ENCODE peak calls at places on chromosomes 4 and X, in six cellular contexts. N is BJ; B is posterior cingulate gyrus; Q is LoVo; E is stimulated activated CD8-positive, alpha-beta memory T cell treated with anti-CD3 and anti-CD28 coated beads, Interleukin-15, amount 100 ng/mL, for 48 hours; A is activated gamma-delta T cell treated with Interleukin-2 at 50 U/mL for 16 hours. W is an unnamed sample.

GRCh38 chrX:37781808-37782207 is 1.9 kb downstream of the CYBB start:
- DNase-seq in N (no peak), B (no peak), Q (no peak), E (no peak), A (no peak), W (no peak)

GRCh38 chr4:49516796-49517195 is 530.7 kb downstream of the CWH43 start:
- DNase-seq in N (no peak), B (no peak), Q (no peak), E (no peak), A (no peak), W (no peak)

GRCh38 chr4:100379583-100380105 is 138.2 kb downstream of the EMCN start:
- DNase-seq in N (no peak), B (no peak), Q (peak), E (no peak), A (no peak), W (no peak)

GRCh38 chrX:9878141-9878875 is 88.8 kb upstream of the CLDN34 start:
- DNase-seq in N (no peak), B (no peak), Q (no peak), E (no peak), A (no peak), W (no peak)

GRCh38 chrX:7179446-7179845 is 31.5 kb upstream of the PUDP start:
- DNase-seq in N (no peak), B (no peak), Q (no peak), E (no peak), A (no peak), W (no peak)

GRCh38 chrX:19875051-19875432 is 12.4 kb downstream of the SH3KBP1 start:
- DNase-seq in N (no peak), B (no peak), Q (no peak), E (no peak), A (no peak), W (no peak)

GRCh38 chr4:151227731-151228130 is 49.2 kb upstream of the PRSS48 start:
- DNase-seq in N (peak), B (no peak), Q (no peak), E (no peak), A (no peak), W (no peak)

GRCh38 chrX:42708222-42708621 is 69.7 kb downstream of the PPP1R2C start:
- DNase-seq in N (peak), B (no peak), Q (no peak), E (no peak), A (no peak), W (no peak)

GRCh38 chr4:159008671-159009070 is 94.2 kb upstream of the RAPGEF2 start:
- DNase-seq in N (no peak), B (no peak), Q (no peak), E (no peak), A (no peak), W (no peak)

GRCh38 chr4:70703695-70704332 is 15.5 kb downstream of the UTP3 start:
- DNase-seq in N (no peak), B (no peak), Q (peak), E (no peak), A (no peak), W (no peak)

GRCh38 chr4:99808260-99808857 is 8.3 kb upstream of the DAPP1 start:
- DNase-seq in N (no peak), B (peak), Q (peak), E (peak), A (peak), W (no peak)